ENCODE peak calls at places on chromosomes 7 and 10, in ten cellular contexts. J, K, O, I, D, Z, N, Y, V and F are unnamed samples.

GRCh38 chr10:110914411-110914810 is 4.6 kb downstream of the BBIP1 start:
- DNase-seq in J (no peak), K (no peak), O (peak; percentile 67), I (no peak), D (no peak), Z (no peak), N (no peak), Y (no peak), V (no peak), F (no peak)

GRCh38 chr10:44853148-44853734 is 57.9 kb upstream of the TMEM72 start:
- DNase-seq in J (no peak), K (no peak), O (peak; percentile 47), I (no peak), D (no peak), Z (no peak), N (no peak), Y (peak; percentile 66), V (no peak), F (no peak)

GRCh38 chr10:71396084-71396713 is 521 bp upstream of the CDH23 start:
- DNase-seq in J (peak; percentile 36), K (peak; percentile 83), O (no peak), I (peak; percentile 75), D (peak; percentile 42), Z (peak; percentile 64), N (peak; percentile 56), Y (peak; percentile 86), V (peak; percentile 71), F (no peak)

GRCh38 chr7:116511552-116512523 is 12.3 kb downstream of the CAV2 start:
- DNase-seq in J (no peak), K (no peak), O (peak; percentile 69), I (peak; percentile 33), D (no peak), Z (peak; percentile 42), N (no peak), Y (no peak), V (peak; percentile 53), F (no peak)

GRCh38 chr10:59907918-59908807 is 1.8 kb upstream of the CCDC6 start:
- DNase-seq in J (peak; percentile 65), K (peak; percentile 62), O (peak; percentile 85), I (peak; percentile 65), D (peak; percentile 72), Z (peak; percentile 78), N (peak; percentile 81), Y (peak; percentile 93), V (peak; percentile 54), F (peak; percentile 89)

GRCh38 chr10:63515002-63515763 is 6.0 kb upstream of the REEP3 start:
- DNase-seq in J (no peak), K (no peak), O (peak; percentile 33), I (no peak), D (no peak), Z (no peak), N (no peak), Y (no peak), V (no peak), F (no peak)

GRCh38 chr10:123009105-123009805 is 449 bp downstream of the ACADSB start:
- DNase-seq in J (peak; percentile 6), K (peak; percentile 24), O (no peak), I (peak; percentile 27), D (peak; percentile 38), Z (peak; percentile 21), N (peak; percentile 24), Y (peak; percentile 36), V (peak; percentile 48), F (peak; percentile 89)

GRCh38 chr7:111650456-111650999 is 88.2 kb upstream of the IMMP2L start:
- DNase-seq in J (no peak), K (no peak), O (peak; percentile 17), I (peak; percentile 58), D (no peak), Z (no peak), N (no peak), Y (no peak), V (no peak), F (no peak)

GRCh38 chr7:5448378-5449042 is 24.9 kb upstream of the TNRC18 start:
- DNase-seq in J (no peak), K (peak; percentile 48), O (no peak), I (no peak), D (no peak), Z (no peak), N (no peak), Y (no peak), V (no peak), F (no peak)

GRCh38 chr10:62112325-62112724 is 156.3 kb downstream of the RTKN2 start:
- DNase-seq in J (no peak), K (no peak), O (no peak), I (no peak), D (no peak), Z (no peak), N (no peak), Y (no peak), V (no peak), F (no peak)

GRCh38 chr7:388461-388960 is 98.5 kb downstream of the FOXL3 start:
- DNase-seq in J (no peak), K (peak; percentile 10), O (no peak), I (no peak), D (peak; percentile 10), Z (no peak), N (peak; percentile 92), Y (no peak), V (peak; percentile 40), F (peak; percentile 79)

GRCh38 chr7:157676001-157676400 is 339.2 kb downstream of the DNAJB6 start:
- DNase-seq in J (no peak), K (no peak), O (no peak), I (no peak), D (no peak), Z (no peak), N (no peak), Y (peak; percentile 5), V (no peak), F (no peak)

GRCh38 chr7:8131694-8132605 is 130.0 kb downstream of the ICA1 start:
- DNase-seq in J (no peak), K (no peak), O (no peak), I (no peak), D (no peak), Z (no peak), N (no peak), Y (no peak), V (no peak), F (no peak)

GRCh38 chr7:8133188-8133848 is 128.6 kb downstream of the ICA1 start:
- DNase-seq in J (no peak), K (no peak), O (no peak), I (no peak), D (no peak), Z (no peak), N (peak; percentile 59), Y (no peak), V (no peak), F (no peak)

GRCh38 chr7:8135417-8135816 is 126.5 kb downstream of the ICA1 start:
- DNase-seq in J (no peak), K (no peak), O (no peak), I (no peak), D (no peak), Z (no peak), N (no peak), Y (no peak), V (no peak), F (no peak)

GRCh38 chr7:8136331-8136730 is 125.6 kb downstream of the ICA1 start:
- DNase-seq in J (no peak), K (no peak), O (no peak), I (no peak), D (no peak), Z (no peak), N (no peak), Y (no peak), V (no peak), F (no peak)

GRCh38 chr7:8133955-8134733 is 127.8 kb downstream of the ICA1 start:
- DNase-seq in J (no peak), K (no peak), O (no peak), I (no peak), D (no peak), Z (no peak), N (peak; percentile 23), Y (no peak), V (no peak), F (no peak)
- TF ChIP-seq CTCF in J (no peak), K (no peak), O (no peak), I (no peak), D (no peak), Z (no peak), N (no peak), Y (no peak), V (no peak), F (no peak)

GRCh38 chr10:32144817-32145688 is 88.8 kb upstream of the KIF5B start:
- DNase-seq in J (no peak), K (no peak), O (no peak), I (no peak), D (peak; percentile 67), Z (no peak), N (no peak), Y (no peak), V (no peak), F (no peak)
- TF ChIP-seq POLR2A in J (no peak), K (no peak), O (no peak), I (no peak), D (no peak), Z (no peak), N (no peak), Y (no peak), V (no peak), F (no peak)

DNA sequence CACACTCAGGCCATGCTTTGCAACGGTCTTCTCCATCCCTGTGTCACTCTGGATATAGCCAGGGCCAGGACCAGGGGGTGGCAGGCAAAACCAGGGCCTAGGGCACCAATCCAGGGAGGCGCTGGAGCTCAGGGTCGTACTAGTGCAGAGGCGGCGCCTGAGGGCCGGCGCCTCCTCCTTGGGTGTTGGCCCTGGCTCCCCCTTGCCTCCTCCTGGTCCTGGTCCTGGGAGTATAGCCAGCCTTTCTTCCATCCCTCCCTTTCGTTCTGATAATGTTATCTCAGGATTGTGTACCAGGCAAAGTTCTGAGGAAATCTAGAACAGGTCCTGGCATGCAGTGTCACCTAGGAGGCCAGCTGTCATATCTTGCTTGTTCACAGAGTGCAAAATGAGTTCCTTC is 107.1 kb upstream of the C7orf33 start:
- DNase-seq in J (no peak), K (no peak), O (no peak), I (no peak), D (no peak), Z (no peak), N (no peak), Y (peak; percentile 22), V (no peak), F (no peak)
- TF ChIP-seq CTCF in J (no peak), K (no peak), O (no peak), I (no peak), D (no peak), Z (no peak), N (no peak), Y (no peak), V (no peak), F (no peak)

DNA sequence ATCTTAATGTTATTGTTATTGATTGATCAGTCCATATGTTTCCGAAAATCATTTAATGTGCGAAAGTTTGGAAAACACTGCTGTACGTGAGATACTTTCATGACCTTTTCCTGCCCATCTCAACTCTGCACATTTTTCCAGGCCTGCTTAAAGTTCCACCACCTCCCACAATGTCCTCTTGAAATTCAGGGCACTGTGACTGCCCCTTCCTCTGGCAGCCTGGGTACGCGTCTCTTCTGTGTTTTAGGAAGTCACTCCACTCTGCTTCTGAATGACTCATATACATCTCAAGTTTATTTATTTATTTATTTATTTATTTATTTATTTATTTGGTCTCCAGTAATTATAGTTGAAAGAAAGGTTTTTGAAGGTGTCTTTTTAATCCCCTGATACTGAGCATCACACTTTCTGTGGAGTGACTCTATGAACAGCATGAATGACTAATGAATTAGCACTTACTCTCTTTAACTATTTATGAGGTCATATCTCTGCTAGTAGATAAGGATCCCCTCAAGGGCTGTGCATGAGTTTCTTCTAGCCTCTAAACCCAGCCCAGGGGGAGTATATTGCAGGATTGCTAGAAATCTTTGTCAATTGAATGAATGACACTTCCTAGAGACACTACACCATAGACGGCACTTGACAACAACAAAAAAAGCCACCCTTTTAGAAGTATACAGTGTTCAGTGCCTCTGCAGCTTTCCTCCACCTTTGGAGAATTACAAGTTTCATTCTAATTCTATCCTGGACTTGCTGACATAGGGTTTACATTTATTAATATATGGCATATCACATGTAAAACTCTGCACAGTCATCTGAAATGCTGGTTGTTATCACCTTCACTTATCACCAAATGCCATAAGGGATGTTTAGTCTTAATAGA is 2.2 kb downstream of the MACC1 start:
- DNase-seq in J (no peak), K (no peak), O (no peak), I (no peak), D (no peak), Z (no peak), N (peak; percentile 8), Y (no peak), V (no peak), F (no peak)
- TF ChIP-seq POLR2A in J (no peak), K (no peak), O (no peak), I (no peak), D (no peak), Z (no peak), N (no peak), Y (no peak), V (no peak), F (no peak)